ENCODE peak calls at places on chromosomes 3 and 15, in four cellular contexts. B is SK-N-SH, Q is GM12878, D is HepG2. N is an unnamed sample.

GRCh38 chr15:29822685-29823459 is 604 bp upstream of the TJP1 start:
- DNase-seq in B (no peak), Q (no peak), D (peak; percentile 66), N (peak; percentile 65)

GRCh38 chr3:2770451-2770850 is 339.7 kb downstream of the IL5RA start:
- DNase-seq in B (no peak), Q (no peak), D (peak; percentile 4), N (no peak)

GRCh38 chr15:70507772-70508351 is 255.5 kb downstream of the UACA start:
- DNase-seq in B (no peak), Q (no peak), D (peak; percentile 70), N (peak; percentile 99)

GRCh38 chr3:195150194-195151118 is 120.5 kb downstream of the XXYLT1 start:
- DNase-seq in B (peak; percentile 38), Q (no peak), D (no peak), N (no peak)

GRCh38 chr15:81224232-81224631 is 27.6 kb downstream of the IL16 start:
- DNase-seq in B (no peak), Q (no peak), D (no peak), N (no peak)

GRCh38 chr3:168828536-168828935 is 732.8 kb upstream of the GOLIM4 start:
- DNase-seq in B (no peak), Q (no peak), D (no peak), N (no peak)

GRCh38 chr15:52247481-52247880 is 48.1 kb downstream of the MYO5C start:
- DNase-seq in B (no peak), Q (no peak), D (no peak), N (no peak)

GRCh38 chr3:58299839-58300516 is 6.1 kb upstream of the RPP14 start:
- DNase-seq in B (peak; percentile 47), Q (no peak), D (peak; percentile 25), N (no peak)

GRCh38 chr3:37154668-37155319 is 19.6 kb downstream of the LRRFIP2 start:
- DNase-seq in B (no peak), Q (no peak), D (no peak), N (no peak)

GRCh38 chr15:100001405-100001804 is 268.2 kb upstream of the LYSMD4 start:
- DNase-seq in B (no peak), Q (no peak), D (no peak), N (no peak)

GRCh38 chr3:98713984-98714383 is 49.2 kb upstream of the ST3GAL6 start:
- DNase-seq in B (no peak), Q (no peak), D (no peak), N (no peak)

GRCh38 chr15:83747050-83747717 is 93.3 kb downstream of the ADAMTSL3 start:
- DNase-seq in B (no peak), Q (no peak), D (peak; percentile 2), N (peak; percentile 35)

GRCh38 chr3:16849795-16850194 is 35.0 kb upstream of the PLCL2 start:
- DNase-seq in B (no peak), Q (no peak), D (no peak), N (no peak)

GRCh38 chr15:59703979-59704796 is 15.1 kb upstream of the BNIP2 start:
- DNase-seq in B (no peak), Q (no peak), D (no peak), N (peak; percentile 53)

GRCh38 chr3:164794099-164794498 is 284.2 kb downstream of the SI start:
- DNase-seq in B (no peak), Q (no peak), D (no peak), N (no peak)

GRCh38 chr3:45644467-45645201 is 44.6 kb upstream of the SACM1L start:
- DNase-seq in B (no peak), Q (no peak), D (no peak), N (peak; percentile 77)

GRCh38 chr15:77437264-77437663 is 16.6 kb downstream of the HMG20A start:
- DNase-seq in B (no peak), Q (no peak), D (no peak), N (no peak)

GRCh38 chr3:151328298-151329036 is 882 bp downstream of the P2RY13 start:
- DNase-seq in B (no peak), Q (no peak), D (no peak), N (peak; percentile 7)

GRCh38 chr15:88604381-88604951 is 16.7 kb upstream of the AEN start:
- DNase-seq in B (peak; percentile 73), Q (no peak), D (no peak), N (no peak)

GRCh38 chr15:51322622-51323296 is 15.6 kb downstream of the CYP19A1 start:
- DNase-seq in B (no peak), Q (no peak), D (no peak), N (no peak)

GRCh38 chr3:75180235-75180944 is 483.7 kb upstream of the FRG2C start:
- DNase-seq in B (no peak), Q (peak; percentile 66), D (no peak), N (no peak)

GRCh38 chr3:151443583-151443982 is 17.3 kb downstream of the IGSF10 start:
- DNase-seq in B (no peak), Q (no peak), D (no peak), N (no peak)

GRCh38 chr3:193974147-193974546 is 161.8 kb upstream of the HES1 start:
- DNase-seq in B (no peak), Q (no peak), D (no peak), N (no peak)

GRCh38 chr15:63448261-63448660 is 56.1 kb upstream of the USP3 start:
- DNase-seq in B (no peak), Q (no peak), D (no peak), N (no peak)

GRCh38 chr15:28058082-28058481 is 41.0 kb downstream of the OCA2 start:
- DNase-seq in B (no peak), Q (no peak), D (no peak), N (no peak)

GRCh38 chr15:50148362-50148963 is 29.4 kb upstream of the ATP8B4 start:
- DNase-seq in B (no peak), Q (no peak), D (peak; percentile 59), N (peak; percentile 91)

GRCh38 chr3:150890831-150891230 is 14.4 kb downstream of the MINDY4B start:
- DNase-seq in B (no peak), Q (no peak), D (no peak), N (no peak)

GRCh38 chr3:5784656-5785055 is 597.1 kb downstream of the EDEM1 start:
- DNase-seq in B (no peak), Q (no peak), D (no peak), N (no peak)

GRCh38 chr15:51205050-51205707 is 110.5 kb upstream of the TNFAIP8L3 start:
- DNase-seq in B (no peak), Q (no peak), D (no peak), N (no peak)

GRCh38 chr15:29021901-29022300 is 136.1 kb downstream of the APBA2 start:
- DNase-seq in B (no peak), Q (no peak), D (no peak), N (no peak)

GRCh38 chr3:169945313-169945712 is 21.3 kb upstream of the SEC62 start:
- DNase-seq in B (no peak), Q (peak; percentile 85), D (no peak), N (no peak)

DNA sequence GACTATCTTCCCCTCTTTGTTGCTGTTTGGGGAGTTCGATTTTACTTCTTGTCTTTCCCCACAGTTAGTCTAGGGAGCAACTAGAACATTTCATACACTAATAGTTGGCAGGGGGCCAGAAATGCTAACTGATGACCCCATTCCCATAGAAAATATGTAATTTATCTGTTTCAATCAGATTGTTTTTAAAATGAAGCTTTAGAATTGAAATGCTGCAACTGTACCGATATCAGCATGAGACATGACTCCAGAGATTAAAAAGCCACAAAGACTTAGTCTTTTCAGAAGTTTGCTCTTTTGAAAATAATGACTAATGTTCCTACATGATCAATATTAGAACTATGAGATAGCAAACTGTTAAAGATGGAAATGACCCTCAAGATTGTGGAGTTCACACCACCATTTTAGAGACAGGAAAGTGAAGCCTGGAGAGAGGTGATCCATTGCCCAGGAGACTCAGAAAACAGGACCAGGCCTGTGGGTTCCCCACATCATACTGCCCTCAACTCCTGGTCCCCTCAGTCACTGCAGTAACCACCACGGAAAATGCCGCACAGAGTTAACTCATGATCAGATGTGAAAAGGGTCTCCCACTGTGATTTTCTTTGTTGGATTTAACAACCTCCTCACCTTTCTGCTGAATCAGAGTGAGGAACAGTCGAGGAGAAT is 130.3 kb downstream of the CHDH start:
- DNase-seq in B (no peak), Q (no peak), D (no peak), N (no peak)
- TF ChIP-seq PBX3 in B (no peak), Q (no peak), D (no peak), N (no peak)

GRCh38 chr15:44727462-44728231 is 8.7 kb upstream of the TRIM69 start:
- DNase-seq in B (no peak), Q (no peak), D (no peak), N (no peak)
- H3K27ac ChIP-seq in B (peak overlapping the region; percentile 96), Q (peak overlapping the region; percentile 99), D (peak overlapping the region; percentile 82), N (peak overlapping the region; percentile 83)

GRCh38 chr15:58606577-58607080 is 142.9 kb downstream of the ADAM10 start:
- DNase-seq in B (no peak), Q (no peak), D (no peak), N (no peak)
- TF ChIP-seq PBX3 in B (no peak), Q (no peak), D (no peak), N (no peak)

GRCh38 chr15:67061811-67062348 is 3.5 kb upstream of the SMAD3 start:
- DNase-seq in B (no peak), Q (no peak), D (no peak), N (no peak)
- H3K27ac ChIP-seq in B (no peak overlapping the region), Q (no peak overlapping the region), D (peak overlapping the region; percentile 94), N (peak overlapping the region; percentile 96)

DNA sequence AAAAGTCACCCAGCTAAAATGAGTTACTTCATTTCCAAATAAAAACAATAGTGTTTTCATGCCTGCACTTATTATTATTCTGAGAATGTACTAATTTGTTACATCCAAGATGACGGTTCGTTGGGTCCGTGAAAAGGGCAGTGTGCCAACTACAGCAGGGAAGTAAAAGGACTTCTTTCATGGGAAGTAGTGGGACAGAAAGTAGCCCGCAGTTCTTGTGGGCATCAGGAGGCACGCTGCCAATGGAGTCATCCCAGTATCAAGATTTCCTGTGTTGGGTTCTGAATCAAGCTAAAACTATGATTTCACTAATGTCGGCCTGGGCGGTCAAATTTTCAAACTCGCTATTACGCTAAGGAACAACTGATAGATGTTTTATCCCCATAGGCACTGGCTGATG is 254.5 kb upstream of the SOX2 start:
- DNase-seq in B (no peak), Q (no peak), D (no peak), N (no peak)
- TF ChIP-seq PBX3 in B (no peak), Q (no peak), D (no peak), N (no peak)

DNA sequence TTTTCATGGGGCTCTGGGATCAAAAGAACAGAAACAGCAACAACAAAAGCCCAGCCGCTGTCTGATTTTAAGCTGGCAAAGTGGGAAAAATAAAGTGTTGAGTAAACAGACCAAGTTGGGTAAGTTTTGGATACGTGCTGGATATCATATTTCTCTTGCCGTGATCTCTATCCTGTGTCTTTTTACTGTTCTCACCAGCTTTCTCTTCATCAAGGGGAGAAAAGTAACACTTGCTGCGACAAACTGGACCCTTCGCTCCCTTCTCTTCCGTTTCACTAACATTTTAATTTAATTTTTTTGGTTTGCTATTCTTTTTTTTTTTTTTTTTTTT is 356 bp downstream of the TMEM45A start:
- DNase-seq in B (no peak), Q (no peak), D (no peak), N (no peak)
- H3K27ac ChIP-seq in B (peak overlapping the region; percentile 91), Q (peak overlapping the region; percentile 54), D (peak overlapping the region; percentile 65), N (peak overlapping the region; percentile 69)

DNA sequence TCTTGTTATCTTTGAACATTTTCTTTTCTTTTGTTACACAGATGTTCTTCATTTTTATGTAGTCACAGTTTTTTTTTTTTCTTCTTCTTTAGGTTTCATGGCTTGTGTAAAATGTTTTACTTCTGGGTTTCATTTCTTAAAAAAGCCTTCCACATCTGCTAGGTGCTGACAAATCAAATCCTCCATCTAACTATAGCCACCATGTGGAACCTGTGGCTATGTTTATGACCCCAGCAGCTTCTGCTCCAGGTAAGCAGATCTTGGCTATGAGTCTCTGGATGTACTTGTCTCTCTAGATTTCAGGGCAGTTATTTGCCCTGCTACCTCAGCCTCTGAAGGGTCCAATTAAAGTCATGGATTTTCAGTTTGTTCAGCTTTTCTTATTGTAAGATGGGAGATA is 44.5 kb downstream of the OXSM start:
- DNase-seq in B (no peak), Q (no peak), D (no peak), N (no peak)
- TF ChIP-seq PBX3 in B (no peak), Q (no peak), D (no peak), N (no peak)

N was measured in A549.